ENCODE peak calls at places on chromosomes 6 and 20, in five cellular contexts. J, O, P, Y and F are unnamed samples.

GRCh38 chr20:23937303-23938117 is 51.1 kb downstream of the GGTLC1 start:
- DNase-seq in J (peak; percentile 28), O (peak; percentile 65), P (peak; percentile 65), Y (no peak), F (peak; percentile 32)

GRCh38 chr6:44268095-44268628 is 2.1 kb upstream of the TMEM151B start:
- DNase-seq in J (peak; percentile 44), O (peak; percentile 56), P (peak; percentile 53), Y (no peak), F (no peak)

GRCh38 chr20:14219801-14220461 is 117.5 kb downstream of the FLRT3 start:
- DNase-seq in J (no peak), O (no peak), P (no peak), Y (no peak), F (no peak)

GRCh38 chr6:46605091-46605797 is 47.4 kb downstream of the CYP39A1 start:
- DNase-seq in J (no peak), O (no peak), P (no peak), Y (no peak), F (no peak)

GRCh38 chr6:13813621-13814175 is 659 bp downstream of the MCUR1 start:
- DNase-seq in J (peak; percentile 60), O (no peak), P (peak; percentile 69), Y (no peak), F (no peak)

GRCh38 chr20:62907377-62908317 is 18.7 kb downstream of the DIDO1 start:
- DNase-seq in J (no peak), O (peak; percentile 44), P (no peak), Y (no peak), F (no peak)

GRCh38 chr20:17530153-17530552 is 1.0 kb downstream of the BFSP1 start:
- DNase-seq in J (no peak), O (no peak), P (no peak), Y (no peak), F (no peak)

GRCh38 chr6:11685411-11686093 is 93.1 kb downstream of the ADTRP start:
- DNase-seq in J (no peak), O (no peak), P (peak; percentile 41), Y (no peak), F (no peak)

GRCh38 chr20:8581451-8582183 is 449.6 kb downstream of the PLCB1 start:
- DNase-seq in J (no peak), O (no peak), P (no peak), Y (no peak), F (no peak)

GRCh38 chr6:27177454-27178000 is 70.0 kb upstream of the PRSS16 start:
- DNase-seq in J (peak; percentile 85), O (peak; percentile 87), P (peak; percentile 88), Y (peak; percentile 39), F (peak; percentile 79)

GRCh38 chr6:124901105-124901504 is 61.1 kb upstream of the RNF217 start:
- DNase-seq in J (no peak), O (no peak), P (no peak), Y (no peak), F (no peak)

GRCh38 chr6:152984387-152984872 is 1.6 kb upstream of the FBXO5 start:
- DNase-seq in J (no peak), O (no peak), P (no peak), Y (no peak), F (peak; percentile 32)

GRCh38 chr20:21229163-21229562 is 74.0 kb upstream of the XRN2 start:
- DNase-seq in J (no peak), O (no peak), P (no peak), Y (no peak), F (no peak)

GRCh38 chr6:13767121-13767794 is 47.1 kb downstream of the MCUR1 start:
- DNase-seq in J (no peak), O (peak; percentile 25), P (peak; percentile 40), Y (peak; percentile 21), F (peak; percentile 18)

GRCh38 chr20:45174434-45175364 is at the start of gene PI3:
- DNase-seq in J (no peak), O (no peak), P (peak; percentile 85), Y (no peak), F (no peak)

GRCh38 chr6:138666636-138667035 is 106.9 kb upstream of the CCDC28A start:
- DNase-seq in J (no peak), O (no peak), P (no peak), Y (no peak), F (no peak)

GRCh38 chr20:54846948-54847347 is 371.6 kb downstream of the DOK5 start:
- DNase-seq in J (no peak), O (no peak), P (no peak), Y (no peak), F (no peak)

GRCh38 chr20:23146857-23147256 is 60.7 kb upstream of the CD93 start:
- DNase-seq in J (no peak), O (no peak), P (no peak), Y (no peak), F (no peak)

GRCh38 chr6:36660771-36661471 is 17.6 kb upstream of the CDKN1A start:
- DNase-seq in J (no peak), O (no peak), P (peak; percentile 61), Y (no peak), F (no peak)

GRCh38 chr6:122609881-122610689 is at the start of gene PKIB:
- DNase-seq in J (no peak), O (peak; percentile 66), P (peak; percentile 56), Y (no peak), F (peak; percentile 31)

GRCh38 chr20:44598413-44599290 is 16.3 kb downstream of the PKIG start:
- DNase-seq in J (no peak), O (peak; percentile 42), P (peak; percentile 70), Y (no peak), F (no peak)

GRCh38 chr20:43220612-43221011 is 30.9 kb upstream of the PTPRT start:
- DNase-seq in J (no peak), O (no peak), P (peak; percentile 88), Y (no peak), F (no peak)

GRCh38 chr20:43936371-43936770 is 21.7 kb downstream of the TOX2 start:
- DNase-seq in J (no peak), O (no peak), P (peak; percentile 56), Y (no peak), F (no peak)

GRCh38 chr20:20679306-20679705 is 33.1 kb downstream of the RALGAPA2 start:
- DNase-seq in J (no peak), O (no peak), P (no peak), Y (no peak), F (no peak)

GRCh38 chr6:107506145-107506544 is 16.2 kb downstream of the SOBP start:
- DNase-seq in J (no peak), O (no peak), P (no peak), Y (no peak), F (no peak)

GRCh38 chr20:4130404-4131189 is 115.2 kb upstream of the RNF24 start:
- DNase-seq in J (no peak), O (peak; percentile 55), P (peak; percentile 64), Y (peak; percentile 29), F (no peak)

GRCh38 chr20:7841291-7841966 is 98.8 kb downstream of the HAO1 start:
- DNase-seq in J (no peak), O (no peak), P (peak; percentile 52), Y (no peak), F (no peak)

GRCh38 chr20:62029951-62030350 is 35.7 kb downstream of the TAF4 start:
- DNase-seq in J (no peak), O (no peak), P (no peak), Y (no peak), F (no peak)

GRCh38 chr6:3471711-3472110 is 14.9 kb upstream of the SLC22A23 start:
- DNase-seq in J (no peak), O (no peak), P (peak; percentile 20), Y (no peak), F (no peak)